ENCODE peak calls at places on chromosomes 16 and 17, in seven cellular contexts. K is breast epithelium, I is K562, F is H1, R is HCT116, U is prostate gland, P is spleen. Q is an unnamed sample.

GRCh38 chr16:29820271-29820701 is at the start of gene MVP:
- DNase-seq in U (peak; percentile 63), R (no peak), I (peak; percentile 51), P (peak; percentile 92), K (peak; percentile 68), F (no peak), Q (no peak)

GRCh38 chr17:4998666-4999428 is 1.1 kb downstream of the KIF1C start:
- DNase-seq in I (no peak), P (no peak), R (no peak), F (no peak), K (no peak), U (no peak), Q (no peak)

GRCh38 chr17:57009737-57010445 is 32.0 kb downstream of the SCPEP1 start:
- DNase-seq in I (peak; percentile 54), P (peak; percentile 77), R (peak; percentile 61), K (no peak), F (peak; percentile 50), U (peak; percentile 33), Q (no peak)

GRCh38 chr17:32664936-32665583 is 178.3 kb downstream of the CDK5R1 start:
- DNase-seq in F (no peak), K (no peak), P (no peak), U (no peak), I (no peak), R (no peak), Q (no peak)

GRCh38 chr16:23148513-23149266 is 562 bp downstream of the USP31 start:
- DNase-seq in I (peak; percentile 70), K (peak; percentile 69), U (peak; percentile 66), P (peak; percentile 92), R (no peak), F (no peak), Q (peak; percentile 79)

GRCh38 chr17:76812248-76812647 is 56.0 kb upstream of the MGAT5B start:
- DNase-seq in K (no peak), R (no peak), F (no peak), P (no peak), U (no peak), I (peak; percentile 28), Q (no peak)

GRCh38 chr17:36949461-36949927 is 740 bp downstream of the AATF start:
- DNase-seq in I (no peak), R (no peak), U (no peak), P (no peak), F (no peak), K (no peak), Q (no peak)

GRCh38 chr17:249236-249993 is 68.0 kb upstream of the DOC2B start:
- DNase-seq in K (peak; percentile 37), R (no peak), U (no peak), F (no peak), P (peak; percentile 22), I (no peak), Q (peak; percentile 22)

GRCh38 chr17:67245694-67246397 is 850 bp upstream of the HELZ start:
- DNase-seq in F (no peak), K (no peak), R (no peak), P (peak; percentile 88), U (peak; percentile 4), I (peak; percentile 51), Q (no peak)

GRCh38 chr16:11679250-11679649 is 11.0 kb downstream of the SNN start:
- DNase-seq in F (no peak), K (no peak), P (no peak), I (no peak), U (no peak), R (no peak), Q (peak; percentile 67)

GRCh38 chr16:28915181-28915580 is 9.9 kb downstream of the RABEP2 start:
- DNase-seq in U (no peak), K (no peak), R (no peak), I (no peak), F (no peak), P (no peak), Q (no peak)

GRCh38 chr17:27320222-27320560 is 26.3 kb downstream of the WSB1 start:
- DNase-seq in U (no peak), I (no peak), R (no peak), F (no peak), K (no peak), P (no peak), Q (no peak)

GRCh38 chr17:52383493-52384100 is 225.1 kb upstream of the CA10 start:
- DNase-seq in P (no peak), U (peak; percentile 70), K (no peak), R (peak; percentile 4), F (peak; percentile 66), I (peak; percentile 9), Q (no peak)

DNA sequence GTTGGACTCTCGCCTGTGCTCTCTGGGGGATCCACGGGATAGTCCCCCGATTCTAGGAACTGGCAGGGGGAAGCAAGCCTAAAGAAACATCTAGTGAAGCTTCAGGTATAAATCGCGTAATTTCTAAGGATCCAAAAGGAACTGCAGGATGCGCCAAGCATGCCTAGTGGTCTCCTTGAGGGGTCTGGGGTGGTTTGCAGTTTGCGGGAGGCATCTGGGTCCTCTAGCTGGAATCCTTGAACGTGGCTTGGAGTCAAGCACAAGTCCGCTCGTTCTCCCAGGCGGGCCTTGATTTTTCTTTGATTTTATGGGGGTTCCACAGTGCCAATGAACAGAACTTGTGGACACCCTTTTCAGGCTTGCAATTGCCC is 1000.5 kb downstream of the KCNJ18 start:
- DNase-seq in K (no peak), P (no peak), F (no peak), I (no peak), U (no peak), R (no peak), Q (no peak)
- H3K9me3 ChIP-seq in K (no peaks in the 10 kb centered on the region), P (peaks cover 49% of the 10 kb centered on the region), F (peaks cover 67% of the 10 kb centered on the region), I (no peaks in the 10 kb centered on the region), U (no peaks in the 10 kb centered on the region), R (peaks cover 3% of the 10 kb centered on the region), Q (peaks cover 20% of the 10 kb centered on the region)

GRCh38 chr17:49512296-49513043 is 17.4 kb downstream of the NGFR start:
- DNase-seq in I (no peak), K (no peak), U (no peak), P (no peak), R (no peak), F (no peak), Q (no peak)

GRCh38 chr17:49513044-49513395 is 17.9 kb downstream of the NGFR start:
- DNase-seq in K (no peak), P (peak; percentile 69), U (no peak), R (no peak), I (no peak), F (no peak), Q (no peak)

GRCh38 chr17:49514374-49514738 is 19.3 kb downstream of the NGFR start:
- DNase-seq in I (peak; percentile 61), F (no peak), P (peak; percentile 36), R (no peak), K (peak; percentile 48), U (no peak), Q (no peak)

GRCh38 chr17:49515196-49515770 is 20.2 kb downstream of the NGFR start:
- DNase-seq in F (no peak), K (peak; percentile 86), P (peak; percentile 81), R (peak; percentile 36), U (peak; percentile 83), I (peak; percentile 72), Q (peak; percentile 86)

GRCh38 chr17:49513616-49514373 is 18.7 kb downstream of the NGFR start:
- DNase-seq in R (no peak), U (no peak), I (no peak), F (no peak), K (peak; percentile 51), P (peak; percentile 67), Q (no peak)
- TF ChIP-seq POLR2AphosphoS5 in R (no peak), U (no peak), I (no peak), F (no peak), K (no peak), P (no peak), Q (no peak)

GRCh38 chr16:82605863-82606620 is 20.7 kb upstream of the CDH13 start:
- DNase-seq in P (no peak), I (no peak), K (no peak), U (no peak), F (no peak), R (no peak), Q (no peak)

GRCh38 chr16:82605076-82605475 is 21.7 kb upstream of the CDH13 start:
- DNase-seq in U (no peak), F (no peak), P (no peak), K (no peak), R (no peak), I (no peak), Q (no peak)

GRCh38 chr16:82603784-82604411 is 22.9 kb upstream of the CDH13 start:
- DNase-seq in F (no peak), R (peak; percentile 13), K (no peak), P (no peak), U (peak; percentile 51), I (no peak), Q (no peak)

GRCh38 chr16:82612263-82612662 is 14.5 kb upstream of the CDH13 start:
- DNase-seq in U (no peak), R (no peak), P (no peak), I (no peak), K (no peak), F (no peak), Q (no peak)

DNA sequence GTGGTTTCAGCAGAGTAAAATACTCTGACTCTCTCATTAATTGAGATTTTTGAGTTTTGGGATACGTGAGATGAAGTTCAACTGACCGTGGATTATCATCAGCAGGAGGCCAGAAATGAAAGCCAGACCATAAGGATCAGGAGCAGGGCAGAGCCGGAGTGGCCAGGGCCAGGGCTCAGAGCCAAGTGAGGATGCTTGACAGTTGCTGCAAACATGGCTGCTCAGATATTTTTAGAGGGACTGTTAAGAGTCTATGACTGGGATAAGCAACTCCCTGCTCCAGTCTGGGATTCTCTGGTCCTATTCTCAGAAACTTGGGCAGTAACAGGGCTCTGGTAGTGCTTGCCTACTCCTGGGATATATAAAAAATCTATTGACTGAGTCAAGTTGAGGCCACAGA is 17.6 kb upstream of the CDH13 start:
- DNase-seq in I (no peak), K (no peak), P (no peak), R (no peak), F (no peak), U (no peak), Q (no peak)
- H3K9me3 ChIP-seq in I (no peaks in the 10 kb centered on the region), K (no peaks in the 10 kb centered on the region), P (no peaks in the 10 kb centered on the region), R (no peaks in the 10 kb centered on the region), F (no peaks in the 10 kb centered on the region), U (no peaks in the 10 kb centered on the region), Q (no peaks in the 10 kb centered on the region)

GRCh38 chr16:3362931-3363330 is 7.2 kb downstream of the OR2C1 start:
- DNase-seq in I (no peak), K (no peak), F (no peak), U (no peak), R (no peak), P (no peak), Q (no peak)

GRCh38 chr16:3369073-3369472 is 13.4 kb downstream of the OR2C1 start:
- DNase-seq in U (no peak), R (no peak), K (no peak), I (no peak), P (no peak), F (no peak), Q (no peak)

GRCh38 chr16:3363793-3364192 is 8.1 kb downstream of the OR2C1 start:
- DNase-seq in K (no peak), U (no peak), R (peak; percentile 22), I (peak; percentile 32), P (no peak), F (no peak), Q (no peak)

DNA sequence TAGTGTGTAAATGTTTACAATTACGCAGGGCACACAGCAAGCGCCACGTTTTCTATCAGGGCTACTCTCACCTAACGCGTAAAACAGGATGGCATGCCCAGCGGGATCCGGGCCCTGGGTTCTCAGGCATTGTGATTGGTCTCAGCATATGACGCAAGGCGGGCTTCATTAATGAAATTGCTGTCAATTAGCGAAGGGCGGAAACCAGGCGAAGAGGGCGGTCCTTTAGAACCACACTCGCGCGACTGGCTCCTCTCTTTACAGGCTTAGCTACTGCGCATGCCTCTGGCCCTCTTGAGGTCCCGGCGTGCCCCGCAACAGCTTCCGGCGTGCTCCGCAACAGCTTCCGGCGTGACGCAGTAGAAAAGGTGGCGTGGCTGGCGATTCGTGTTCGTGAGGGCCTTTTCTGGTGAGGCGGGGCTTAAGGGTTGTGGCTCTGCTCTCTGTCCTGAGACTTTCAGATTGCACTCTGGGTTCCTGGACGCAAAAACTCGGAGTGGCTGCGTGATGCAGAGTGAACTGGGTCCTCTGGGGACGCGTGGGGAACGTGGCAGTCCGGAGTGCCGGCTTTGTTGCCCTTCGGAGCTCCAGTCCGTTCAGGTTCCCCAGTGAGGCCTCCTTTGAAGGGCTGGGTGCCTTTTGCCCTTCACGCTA is 9.2 kb downstream of the OR2C1 start:
- DNase-seq in R (no peak), F (no peak), K (peak; percentile 84), U (peak; percentile 79), P (peak; percentile 92), I (no peak), Q (peak; percentile 66)
- TF ChIP-seq POLR2AphosphoS5 in R (no peak), F (no peak), K (no peak), U (peak; percentile 89), P (peak; percentile 87), I (no peak), Q (no peak)

Q was measured in suprapubic skin.